ENCODE peak calls at places on chromosomes 5 and 9, in four cellular contexts. One of them, this sample, is unnamed.

GRCh38 chr5:132639706-132640130 is 18.3 kb upstream of the IL13 start:
- DNase-seq in fibroblast of lung: no peak
- DNase-seq in H1: no peak
- DNase-seq in NCI-H1436: no peak
- DNase-seq in this sample: no peak

GRCh38 chr5:82644229-82644628 is 366.1 kb upstream of the RPS23 start:
- DNase-seq in NCI-H1436: no peak
- DNase-seq in H1: no peak
- DNase-seq in fibroblast of lung: no peak
- DNase-seq in this sample: no peak

GRCh38 chr5:120615967-120616645 is 152.0 kb downstream of the PRR16 start:
- DNase-seq in H1: no peak
- DNase-seq in NCI-H1436: no peak
- DNase-seq in fibroblast of lung: peak
- DNase-seq in this sample: peak

GRCh38 chr9:121559183-121559582 is 59.5 kb upstream of the GGTA1 start:
- DNase-seq in NCI-H1436: no peak
- DNase-seq in fibroblast of lung: no peak
- DNase-seq in H1: no peak
- DNase-seq in this sample: no peak

GRCh38 chr5:7917130-7918123 is 48.5 kb downstream of the MTRR start:
- DNase-seq in fibroblast of lung: no peak
- DNase-seq in H1: no peak
- DNase-seq in NCI-H1436: no peak
- DNase-seq in this sample: no peak

GRCh38 chr9:96256800-96257199 is 45.2 kb downstream of the HSD17B3 start:
- DNase-seq in NCI-H1436: no peak
- DNase-seq in H1: no peak
- DNase-seq in fibroblast of lung: no peak
- DNase-seq in this sample: peak

GRCh38 chr5:163498886-163499285 is 6.5 kb upstream of the MAT2B start:
- DNase-seq in NCI-H1436: no peak
- DNase-seq in H1: no peak
- DNase-seq in fibroblast of lung: peak
- DNase-seq in this sample: no peak

GRCh38 chr9:112921549-112921948 is 30.9 kb upstream of the SLC46A2 start:
- DNase-seq in fibroblast of lung: peak
- DNase-seq in NCI-H1436: peak
- DNase-seq in H1: no peak
- DNase-seq in this sample: peak

GRCh38 chr5:79255786-79256557 is 20.0 kb downstream of the JMY start:
- DNase-seq in NCI-H1436: no peak
- DNase-seq in fibroblast of lung: peak
- DNase-seq in H1: peak
- DNase-seq in this sample: peak

GRCh38 chr5:172276214-172276613 is 7.3 kb downstream of the UBTD2 start:
- DNase-seq in NCI-H1436: no peak
- DNase-seq in fibroblast of lung: peak
- DNase-seq in H1: no peak
- DNase-seq in this sample: no peak

GRCh38 chr9:129306318-129306973 is 128.4 kb upstream of the IER5L start:
- DNase-seq in fibroblast of lung: no peak
- DNase-seq in H1: no peak
- DNase-seq in NCI-H1436: no peak
- DNase-seq in this sample: peak

GRCh38 chr5:95823241-95823737 is 763 bp upstream of the GLRX start:
- DNase-seq in NCI-H1436: no peak
- DNase-seq in fibroblast of lung: no peak
- DNase-seq in H1: no peak
- DNase-seq in this sample: peak

GRCh38 chr5:53027913-53028312 is 38.8 kb downstream of the ITGA2 start:
- DNase-seq in NCI-H1436: no peak
- DNase-seq in fibroblast of lung: peak
- DNase-seq in H1: no peak
- DNase-seq in this sample: no peak

GRCh38 chr9:63859475-63860215 is 1425.4 kb downstream of the FOXD4L5 start:
- DNase-seq in NCI-H1436: no peak
- DNase-seq in H1: no peak
- DNase-seq in fibroblast of lung: peak
- DNase-seq in this sample: no peak

GRCh38 chr5:9337908-9338307 is 208.0 kb downstream of the SEMA5A start:
- DNase-seq in H1: no peak
- DNase-seq in fibroblast of lung: peak
- DNase-seq in NCI-H1436: no peak
- DNase-seq in this sample: no peak

GRCh38 chr5:145780961-145781360 is 54.2 kb downstream of the PRELID2 start:
- DNase-seq in H1: no peak
- DNase-seq in fibroblast of lung: no peak
- DNase-seq in NCI-H1436: no peak
- DNase-seq in this sample: no peak

GRCh38 chr9:90124961-90125360 is 517.7 kb downstream of the DIRAS2 start:
- DNase-seq in fibroblast of lung: peak
- DNase-seq in NCI-H1436: peak
- DNase-seq in H1: no peak
- DNase-seq in this sample: no peak

GRCh38 chr9:93467462-93467861 is 14.1 kb upstream of the FAM120AOS start:
- DNase-seq in fibroblast of lung: no peak
- DNase-seq in NCI-H1436: peak
- DNase-seq in H1: no peak
- DNase-seq in this sample: no peak

GRCh38 chr5:54959673-54960418 is 25.5 kb downstream of the ESM1 start:
- DNase-seq in NCI-H1436: no peak
- DNase-seq in H1: peak
- DNase-seq in fibroblast of lung: peak
- DNase-seq in this sample: peak

GRCh38 chr5:119031047-119031886 is 39.6 kb upstream of the DMXL1 start:
- DNase-seq in H1: no peak
- DNase-seq in fibroblast of lung: no peak
- DNase-seq in NCI-H1436: no peak
- DNase-seq in this sample: no peak

GRCh38 chr9:69470186-69470977 is 145.4 kb downstream of the ENTREP1 start:
- DNase-seq in H1: no peak
- DNase-seq in NCI-H1436: no peak
- DNase-seq in fibroblast of lung: no peak
- DNase-seq in this sample: no peak

GRCh38 chr9:97506787-97507186 is 5.3 kb downstream of the TMOD1 start:
- DNase-seq in fibroblast of lung: no peak
- DNase-seq in NCI-H1436: no peak
- DNase-seq in H1: no peak
- DNase-seq in this sample: no peak

GRCh38 chr9:88658311-88658822 is 123.4 kb downstream of the NXNL2 start:
- DNase-seq in NCI-H1436: no peak
- DNase-seq in fibroblast of lung: peak
- DNase-seq in H1: no peak
- DNase-seq in this sample: no peak

GRCh38 chr5:10886497-10886896 is 125.5 kb upstream of the DAP start:
- DNase-seq in NCI-H1436: no peak
- DNase-seq in fibroblast of lung: no peak
- DNase-seq in H1: no peak
- DNase-seq in this sample: no peak

GRCh38 chr9:126497673-126498255 is 116.0 kb upstream of the LMX1B start:
- DNase-seq in H1: no peak
- DNase-seq in NCI-H1436: no peak
- DNase-seq in fibroblast of lung: no peak
- DNase-seq in this sample: no peak

GRCh38 chr5:107215581-107215980 is 455.2 kb downstream of the EFNA5 start:
- DNase-seq in H1: no peak
- DNase-seq in NCI-H1436: no peak
- DNase-seq in fibroblast of lung: no peak
- DNase-seq in this sample: no peak

GRCh38 chr5:177479774-177480173 is 6.3 kb upstream of the DBN1 start:
- DNase-seq in H1: no peak
- DNase-seq in NCI-H1436: no peak
- DNase-seq in fibroblast of lung: peak
- DNase-seq in this sample: no peak

GRCh38 chr9:105646879-105647594 is 15.2 kb upstream of the TAL2 start:
- DNase-seq in H1: no peak
- DNase-seq in fibroblast of lung: no peak
- DNase-seq in NCI-H1436: no peak
- DNase-seq in this sample: peak

GRCh38 chr5:147393866-147394265 is 116.0 kb downstream of the DPYSL3 start:
- DNase-seq in NCI-H1436: no peak
- DNase-seq in fibroblast of lung: no peak
- DNase-seq in H1: peak
- DNase-seq in this sample: peak

GRCh38 chr9:86944974-86945867 is 2.1 kb downstream of the GAS1 start:
- DNase-seq in fibroblast of lung: peak
- DNase-seq in H1: no peak
- DNase-seq in NCI-H1436: no peak
- DNase-seq in this sample: peak

GRCh38 chr5:73304381-73304780 is 131.4 kb downstream of the TMEM174 start:
- DNase-seq in H1: no peak
- DNase-seq in NCI-H1436: no peak
- DNase-seq in fibroblast of lung: no peak
- DNase-seq in this sample: no peak

GRCh38 chr9:22528485-22528884 is 81.9 kb downstream of the DMRTA1 start:
- DNase-seq in NCI-H1436: no peak
- DNase-seq in fibroblast of lung: peak
- DNase-seq in H1: no peak
- DNase-seq in this sample: no peak

GRCh38 chr9:136330406-136330990 is 3.2 kb downstream of the GPSM1 start:
- DNase-seq in H1: no peak
- DNase-seq in fibroblast of lung: no peak
- DNase-seq in NCI-H1436: no peak
- DNase-seq in this sample: no peak

GRCh38 chr9:80492221-80492620 is 920.5 kb downstream of the TLE4 start:
- DNase-seq in H1: no peak
- DNase-seq in NCI-H1436: no peak
- DNase-seq in fibroblast of lung: peak
- DNase-seq in this sample: no peak

GRCh38 chr9:131994364-131995110 is 85.1 kb downstream of the MED27 start:
- DNase-seq in NCI-H1436: no peak
- DNase-seq in H1: no peak
- DNase-seq in fibroblast of lung: no peak
- DNase-seq in this sample: no peak

GRCh38 chr5:61298580-61298979 is 33.5 kb upstream of the ZSWIM6 start:
- DNase-seq in NCI-H1436: no peak
- DNase-seq in H1: no peak
- DNase-seq in fibroblast of lung: peak
- DNase-seq in this sample: peak

GRCh38 chr9:125749287-125749935 is 2.2 kb downstream of the PBX3 start:
- DNase-seq in fibroblast of lung: no peak
- DNase-seq in NCI-H1436: no peak
- DNase-seq in H1: no peak
- DNase-seq in this sample: no peak

GRCh38 chr9:34869390-34869789 is 88.7 kb upstream of the PHF24 start:
- DNase-seq in fibroblast of lung: peak
- DNase-seq in H1: no peak
- DNase-seq in NCI-H1436: no peak
- DNase-seq in this sample: no peak